ENCODE peak calls at places on chromosomes 6 and 20, in four cellular contexts. T, E, Y and D are unnamed samples.

GRCh38 chr6:16358531-16359138 is 120.2 kb downstream of the GMPR start:
- DNase-seq in T (no peak), E (no peak), Y (no peak), D (no peak)

GRCh38 chr6:170371588-170371987 is 65.0 kb downstream of the FAM120B start:
- DNase-seq in T (peak; percentile 51), E (no peak), Y (no peak), D (no peak)

GRCh38 chr6:12584631-12585405 is 131.7 kb upstream of the PHACTR1 start:
- DNase-seq in T (no peak), E (no peak), Y (no peak), D (no peak)

GRCh38 chr20:54063998-54064676 is 6.3 kb downstream of the BCAS1 start:
- DNase-seq in T (no peak), E (no peak), Y (no peak), D (no peak)

GRCh38 chr6:225121-225721 is 67.1 kb upstream of the DUSP22 start:
- DNase-seq in T (no peak), E (no peak), Y (no peak), D (peak; percentile 79)

GRCh38 chr20:51350941-51351631 is 191.4 kb downstream of the NFATC2 start:
- DNase-seq in T (no peak), E (peak; percentile 98), Y (no peak), D (no peak)

GRCh38 chr6:111358454-111358853 is 124.6 kb downstream of the REV3L start:
- DNase-seq in T (no peak), E (no peak), Y (no peak), D (no peak)

GRCh38 chr6:67558985-67559384 is 1076.1 kb upstream of the ADGRB3 start:
- DNase-seq in T (no peak), E (peak; percentile 11), Y (no peak), D (no peak)

GRCh38 chr6:683742-684440 is 9.0 kb downstream of the EXOC2 start:
- DNase-seq in T (no peak), E (peak; percentile 92), Y (no peak), D (no peak)

GRCh38 chr6:141552463-141552862 is 580.3 kb upstream of the GJE1 start:
- DNase-seq in T (no peak), E (peak; percentile 71), Y (no peak), D (no peak)

GRCh38 chr6:159935065-159935464 is 33.8 kb upstream of the IGF2R start:
- DNase-seq in T (no peak), E (peak; percentile 52), Y (no peak), D (no peak)

GRCh38 chr20:43830883-43831282 is 83.8 kb upstream of the TOX2 start:
- DNase-seq in T (no peak), E (no peak), Y (no peak), D (no peak)

GRCh38 chr20:10074513-10074912 is 39.7 kb downstream of the ANKEF1 start:
- DNase-seq in T (peak; percentile 34), E (peak; percentile 86), Y (no peak), D (no peak)

GRCh38 chr20:9119776-9120175 is 50.9 kb downstream of the PLCB4 start:
- DNase-seq in T (peak; percentile 19), E (no peak), Y (no peak), D (no peak)

GRCh38 chr6:67047996-67048395 is 1341.0 kb upstream of the EYS start:
- DNase-seq in T (no peak), E (no peak), Y (no peak), D (no peak)

GRCh38 chr6:96522469-96523009 is 933 bp downstream of the UFL1 start:
- DNase-seq in T (no peak), E (peak; percentile 6), Y (peak; percentile 2), D (no peak)

GRCh38 chr6:72861935-72862432 is 240.1 kb downstream of the KCNQ5 start:
- DNase-seq in T (no peak), E (peak; percentile 6), Y (no peak), D (peak; percentile 51)

GRCh38 chr6:27908017-27908416 is 4.2 kb downstream of the OR2B2 start:
- DNase-seq in T (no peak), E (no peak), Y (no peak), D (no peak)

GRCh38 chr6:2035046-2035445 is 210.4 kb downstream of the GMDS start:
- DNase-seq in T (no peak), E (no peak), Y (no peak), D (no peak)

GRCh38 chr6:158909938-158910337 is 90.1 kb downstream of the RSPH3 start:
- DNase-seq in T (no peak), E (no peak), Y (no peak), D (no peak)

GRCh38 chr6:116316772-116317467 is 37.2 kb upstream of the TSPYL1 start:
- DNase-seq in T (no peak), E (no peak), Y (no peak), D (no peak)

GRCh38 chr6:169940554-169941290 is 189.3 kb downstream of the ERMARD start:
- DNase-seq in T (no peak), E (no peak), Y (no peak), D (no peak)

GRCh38 chr20:38649275-38649891 is 47.8 kb downstream of the ARHGAP40 start:
- DNase-seq in T (peak; percentile 49), E (peak; percentile 17), Y (no peak), D (no peak)

GRCh38 chr6:141451508-141452353 is 681.0 kb upstream of the GJE1 start:
- DNase-seq in T (no peak), E (peak; percentile 38), Y (no peak), D (no peak)

GRCh38 chr20:46739441-46740213 is 30.2 kb downstream of the SLC2A10 start:
- DNase-seq in T (no peak), E (no peak), Y (no peak), D (no peak)

GRCh38 chr6:30974488-30975252 is 8.8 kb upstream of the MUC21 start:
- DNase-seq in T (no peak), E (no peak), Y (no peak), D (no peak)

GRCh38 chr6:127347188-127347587 is 3.8 kb upstream of the ECHDC1 start:
- DNase-seq in T (no peak), E (no peak), Y (no peak), D (peak; percentile 94)

GRCh38 chr6:42417641-42418112 is 34.0 kb downstream of the TRERF1 start:
- DNase-seq in T (no peak), E (no peak), Y (no peak), D (no peak)

GRCh38 chr6:114437229-114437628 is 94.4 kb upstream of the HS3ST5 start:
- DNase-seq in T (no peak), E (no peak), Y (no peak), D (no peak)

GRCh38 chr6:11350294-11350693 is 117.8 kb upstream of the NEDD9 start:
- DNase-seq in T (no peak), E (no peak), Y (no peak), D (peak; percentile 99)

GRCh38 chr6:53691667-53692133 is 26.1 kb upstream of the KLHL31 start:
- DNase-seq in T (no peak), E (no peak), Y (no peak), D (no peak)

GRCh38 chr20:61531553-61532345 is 279.7 kb downstream of the CDH4 start:
- DNase-seq in T (peak; percentile 29), E (no peak), Y (no peak), D (no peak)

GRCh38 chr20:33933469-33933909 is 60.2 kb upstream of the RALY start:
- DNase-seq in T (peak; percentile 63), E (peak; percentile 13), Y (peak; percentile 19), D (peak; percentile 26)

GRCh38 chr6:41939848-41940758 is 1.5 kb downstream of the CCND3 start:
- DNase-seq in T (no peak), E (no peak), Y (no peak), D (peak; percentile 27)

GRCh38 chr6:2896741-2897140 is 6.4 kb downstream of the SERPINB9 start:
- DNase-seq in T (no peak), E (no peak), Y (no peak), D (no peak)

GRCh38 chr6:15922510-15923307 is 206.2 kb upstream of the MYLIP start:
- DNase-seq in T (no peak), E (peak; percentile 23), Y (no peak), D (no peak)

GRCh38 chr6:26020291-26020982 is 57.8 kb downstream of the TRIM38 start:
- DNase-seq in T (peak; percentile 47), E (peak; percentile 83), Y (peak; percentile 92), D (peak; percentile 94)

GRCh38 chr6:108175592-108176279 is 9.9 kb downstream of the NR2E1 start:
- DNase-seq in T (no peak), E (no peak), Y (no peak), D (no peak)

GRCh38 chr6:169778646-169779045 is 27.2 kb downstream of the ERMARD start:
- DNase-seq in T (no peak), E (no peak), Y (no peak), D (no peak)

GRCh38 chr6:120031837-120032236 is 682.3 kb upstream of the MAN1A1 start:
- DNase-seq in T (no peak), E (no peak), Y (no peak), D (no peak)